ENCODE peak calls at places on chromosome 13, in five cellular contexts. One of them, this sample, is unnamed. For H3K4me1, the result is how much of the 10 kb centered on the place peaks cover.

GRCh38 chr13:30985637-30986205 is 53.3 kb downstream of the TEX26 start:
- DNase-seq in uterus: no peak
- DNase-seq in breast epithelium: no peak
- DNase-seq in K562: no peak
- DNase-seq in body of pancreas: no peak
- DNase-seq in this sample: no peak

GRCh38 chr13:101530293-101530692 is 77.8 kb downstream of the ITGBL1 start:
- DNase-seq in uterus: no peak
- DNase-seq in breast epithelium: no peak
- DNase-seq in K562: no peak
- DNase-seq in body of pancreas: no peak
- DNase-seq in this sample: no peak

GRCh38 chr13:103640617-103641016 is 574.4 kb upstream of the SLC10A2 start:
- DNase-seq in uterus: no peak
- DNase-seq in breast epithelium: no peak
- DNase-seq in K562: no peak
- DNase-seq in body of pancreas: no peak
- DNase-seq in this sample: no peak

GRCh38 chr13:94157705-94158218 is 321.7 kb downstream of the DCT start:
- DNase-seq in uterus: peak
- DNase-seq in breast epithelium: no peak
- DNase-seq in K562: no peak
- DNase-seq in body of pancreas: no peak
- DNase-seq in this sample: no peak

GRCh38 chr13:30880756-30881155 is 25.3 kb upstream of the MEDAG start:
- DNase-seq in uterus: no peak
- DNase-seq in breast epithelium: no peak
- DNase-seq in K562: no peak
- DNase-seq in body of pancreas: peak
- DNase-seq in this sample: no peak

GRCh38 chr13:43758834-43759233 is 27.9 kb downstream of the ENOX1 start:
- DNase-seq in uterus: no peak
- DNase-seq in breast epithelium: no peak
- DNase-seq in K562: no peak
- DNase-seq in body of pancreas: no peak
- DNase-seq in this sample: no peak

GRCh38 chr13:97749174-97749573 is 204.3 kb upstream of the IPO5 start:
- DNase-seq in uterus: no peak
- DNase-seq in breast epithelium: no peak
- DNase-seq in K562: no peak
- DNase-seq in body of pancreas: no peak
- DNase-seq in this sample: no peak

GRCh38 chr13:108932206-108932605 is 302.8 kb downstream of the MYO16 start:
- DNase-seq in uterus: no peak
- DNase-seq in breast epithelium: no peak
- DNase-seq in K562: no peak
- DNase-seq in body of pancreas: no peak
- DNase-seq in this sample: no peak

GRCh38 chr13:80408270-80408669 is 67.3 kb upstream of the SPRY2 start:
- DNase-seq in uterus: no peak
- DNase-seq in breast epithelium: no peak
- DNase-seq in K562: no peak
- DNase-seq in body of pancreas: no peak
- DNase-seq in this sample: no peak

GRCh38 chr13:27455331-27455855 is 5.0 kb upstream of the MTIF3 start:
- DNase-seq in uterus: no peak
- DNase-seq in breast epithelium: no peak
- DNase-seq in K562: no peak
- DNase-seq in body of pancreas: no peak
- DNase-seq in this sample: no peak

GRCh38 chr13:53788286-53788685 is 759.7 kb downstream of the OLFM4 start:
- DNase-seq in uterus: no peak
- DNase-seq in breast epithelium: no peak
- DNase-seq in K562: no peak
- DNase-seq in body of pancreas: no peak
- DNase-seq in this sample: no peak

GRCh38 chr13:47959468-47960088 is 41.5 kb downstream of the SUCLA2 start:
- DNase-seq in uterus: no peak
- DNase-seq in breast epithelium: no peak
- DNase-seq in K562: no peak
- DNase-seq in body of pancreas: no peak
- DNase-seq in this sample: no peak

GRCh38 chr13:48797127-48797526 is 143.4 kb downstream of the CYSLTR2 start:
- DNase-seq in uterus: no peak
- DNase-seq in breast epithelium: no peak
- DNase-seq in K562: no peak
- DNase-seq in body of pancreas: no peak
- DNase-seq in this sample: no peak

GRCh38 chr13:43284162-43284561 is 260.8 kb downstream of the DNAJC15 start:
- DNase-seq in uterus: no peak
- DNase-seq in breast epithelium: no peak
- DNase-seq in K562: no peak
- DNase-seq in body of pancreas: no peak
- DNase-seq in this sample: no peak

GRCh38 chr13:113275387-113275786 is 21.7 kb upstream of the LAMP1 start:
- DNase-seq in uterus: peak
- DNase-seq in breast epithelium: no peak
- DNase-seq in K562: peak
- DNase-seq in body of pancreas: peak
- DNase-seq in this sample: no peak

GRCh38 chr13:59205501-59205900 is 958.2 kb downstream of the DIAPH3 start:
- DNase-seq in uterus: no peak
- DNase-seq in breast epithelium: no peak
- DNase-seq in K562: no peak
- DNase-seq in body of pancreas: no peak
- DNase-seq in this sample: no peak

GRCh38 chr13:43129021-43129420 is 105.6 kb downstream of the DNAJC15 start:
- DNase-seq in uterus: no peak
- DNase-seq in breast epithelium: no peak
- DNase-seq in K562: no peak
- DNase-seq in body of pancreas: no peak
- DNase-seq in this sample: no peak

GRCh38 chr13:26253787-26254582 is at the start of gene CDK8:
- DNase-seq in uterus: peak
- DNase-seq in breast epithelium: peak
- DNase-seq in K562: peak
- DNase-seq in body of pancreas: peak
- DNase-seq in this sample: peak
- TF ChIP-seq POLR2A in uterus: peak
- TF ChIP-seq POLR2A in breast epithelium: no peak
- TF ChIP-seq POLR2A in K562: peak
- TF ChIP-seq POLR2A in body of pancreas: peak
- TF ChIP-seq POLR2A in this sample: peak

GRCh38 chr13:45700971-45701900 is 884 bp upstream of the CBY2 start:
- DNase-seq in uterus: no peak
- DNase-seq in breast epithelium: no peak
- DNase-seq in K562: peak
- DNase-seq in body of pancreas: no peak
- DNase-seq in this sample: no peak

GRCh38 chr13:45702088-45702487 is at the start of gene CBY2:
- DNase-seq in uterus: no peak
- DNase-seq in breast epithelium: no peak
- DNase-seq in K562: no peak
- DNase-seq in body of pancreas: no peak
- DNase-seq in this sample: no peak

GRCh38 chr13:45705145-45705695 is 3.1 kb downstream of the CBY2 start:
- DNase-seq in uterus: no peak
- DNase-seq in breast epithelium: no peak
- DNase-seq in K562: no peak
- DNase-seq in body of pancreas: no peak
- DNase-seq in this sample: no peak

GRCh38 chr13:45704211-45704739 is 2.2 kb downstream of the CBY2 start:
- DNase-seq in uterus: no peak
- DNase-seq in breast epithelium: no peak
- DNase-seq in K562: no peak
- DNase-seq in body of pancreas: no peak
- DNase-seq in this sample: no peak

DNA sequence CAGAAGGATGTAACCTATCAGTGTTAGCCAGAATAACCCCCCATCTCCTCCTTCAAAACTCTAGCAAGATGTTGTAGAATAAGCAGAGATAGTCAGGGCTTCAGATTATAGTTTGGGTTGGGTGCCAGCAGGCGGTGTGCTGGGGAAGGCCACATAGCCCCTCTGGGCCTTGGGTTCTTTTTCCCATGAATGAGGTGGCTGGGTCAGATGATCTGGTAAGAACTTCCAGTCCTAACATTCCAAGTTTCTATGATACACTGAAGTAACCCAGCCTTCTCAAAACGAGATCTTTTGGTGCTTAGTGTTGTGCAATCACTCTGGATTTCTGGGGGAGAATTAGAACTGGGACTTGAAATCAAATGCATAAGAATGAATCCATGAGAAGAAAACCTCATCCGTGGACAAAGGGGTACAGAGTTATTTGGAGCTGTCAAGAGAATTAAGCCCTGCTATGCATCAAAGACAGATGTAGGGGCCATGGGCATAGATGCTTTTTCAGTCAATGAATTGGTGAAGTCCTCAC is 810 bp downstream of the CBY2 start:
- DNase-seq in uterus: no peak
- DNase-seq in breast epithelium: no peak
- DNase-seq in K562: no peak
- DNase-seq in body of pancreas: no peak
- DNase-seq in this sample: no peak
- H3K4me1 ChIP-seq in uterus: under half
- H3K4me1 ChIP-seq in breast epithelium: under half
- H3K4me1 ChIP-seq in K562: under half
- H3K4me1 ChIP-seq in body of pancreas: under half
- H3K4me1 ChIP-seq in this sample: under half

GRCh38 chr13:99972190-99972731 is 694 bp upstream of the ZIC5 start:
- DNase-seq in uterus: no peak
- DNase-seq in breast epithelium: no peak
- DNase-seq in K562: no peak
- DNase-seq in body of pancreas: no peak
- DNase-seq in this sample: no peak

GRCh38 chr13:99973163-99973785 is 1.7 kb upstream of the ZIC5 start:
- DNase-seq in uterus: no peak
- DNase-seq in breast epithelium: no peak
- DNase-seq in K562: no peak
- DNase-seq in body of pancreas: no peak
- DNase-seq in this sample: no peak

GRCh38 chr13:99969934-99970760 is 1.4 kb downstream of the ZIC5 start:
- DNase-seq in uterus: no peak
- DNase-seq in breast epithelium: no peak
- DNase-seq in K562: peak
- DNase-seq in body of pancreas: no peak
- DNase-seq in this sample: no peak

GRCh38 chr13:99970761-99971575 is 599 bp downstream of the ZIC5 start:
- DNase-seq in uterus: no peak
- DNase-seq in breast epithelium: no peak
- DNase-seq in K562: peak
- DNase-seq in body of pancreas: no peak
- DNase-seq in this sample: no peak

DNA sequence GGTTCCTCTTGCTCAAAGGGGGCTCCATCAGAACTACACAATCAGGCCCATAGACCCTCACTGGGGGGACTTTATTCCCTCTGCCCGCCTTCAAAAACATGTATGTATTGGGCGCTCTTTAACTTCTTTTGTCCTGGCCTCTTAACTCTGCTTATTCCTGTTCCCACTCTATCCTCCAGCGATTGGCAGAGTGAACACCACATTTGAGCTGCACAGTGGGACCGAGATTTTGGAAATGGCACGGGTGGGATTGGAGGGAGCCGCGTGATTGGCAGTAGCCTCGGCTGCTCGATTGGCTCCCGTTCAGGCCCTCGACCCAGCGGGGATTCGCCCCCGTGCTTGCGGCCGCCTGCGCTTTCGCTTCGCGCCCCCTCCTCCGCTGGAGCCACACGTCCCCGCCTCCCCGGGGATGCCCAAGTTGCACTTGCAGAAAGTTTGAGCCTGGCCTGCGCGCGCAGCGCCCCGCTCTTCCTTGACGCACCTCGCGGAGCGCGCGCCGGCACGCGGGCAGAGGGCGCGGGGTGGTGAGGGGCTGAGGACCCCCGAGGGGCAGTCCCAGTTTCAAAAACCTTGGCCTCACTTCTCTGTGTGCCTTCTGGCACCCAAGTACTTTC is at the start of gene ZIC5:
- DNase-seq in uterus: no peak
- DNase-seq in breast epithelium: no peak
- DNase-seq in K562: no peak
- DNase-seq in body of pancreas: no peak
- DNase-seq in this sample: no peak
- TF ChIP-seq POLR2A in uterus: no peak
- TF ChIP-seq POLR2A in breast epithelium: no peak
- TF ChIP-seq POLR2A in K562: no peak
- TF ChIP-seq POLR2A in body of pancreas: no peak
- TF ChIP-seq POLR2A in this sample: no peak

GRCh38 chr13:65530688-65531087 is 1699.4 kb downstream of the PCDH9 start:
- DNase-seq in uterus: no peak
- DNase-seq in breast epithelium: no peak
- DNase-seq in K562: no peak
- DNase-seq in body of pancreas: no peak
- DNase-seq in this sample: no peak
- H3K4me1 ChIP-seq in uterus: under half
- H3K4me1 ChIP-seq in breast epithelium: under half
- H3K4me1 ChIP-seq in K562: under half
- H3K4me1 ChIP-seq in body of pancreas: under half
- H3K4me1 ChIP-seq in this sample: under half

DNA sequence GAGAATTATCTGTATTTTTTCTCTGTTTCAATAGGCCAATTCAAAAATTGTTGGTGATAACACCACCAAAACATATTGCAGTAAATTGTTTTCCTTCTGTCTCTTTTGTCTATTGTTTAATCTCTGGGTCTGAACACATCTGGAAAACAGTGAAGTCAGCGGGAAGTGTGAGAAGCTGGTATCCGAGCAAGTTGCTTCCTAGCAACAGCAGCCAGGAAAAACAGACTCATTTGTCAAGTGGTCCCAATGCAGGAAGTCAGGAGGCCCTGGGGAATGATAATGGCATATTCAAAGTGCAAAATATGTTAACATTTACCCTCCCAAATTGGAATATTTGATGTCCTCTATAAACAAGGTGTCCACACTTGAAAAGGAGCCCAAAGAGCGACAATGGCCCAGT is 515.2 kb downstream of the TBC1D4 start:
- DNase-seq in uterus: no peak
- DNase-seq in breast epithelium: no peak
- DNase-seq in K562: no peak
- DNase-seq in body of pancreas: no peak
- DNase-seq in this sample: no peak
- TF ChIP-seq POLR2A in uterus: no peak
- TF ChIP-seq POLR2A in breast epithelium: no peak
- TF ChIP-seq POLR2A in K562: no peak
- TF ChIP-seq POLR2A in body of pancreas: no peak
- TF ChIP-seq POLR2A in this sample: no peak

DNA sequence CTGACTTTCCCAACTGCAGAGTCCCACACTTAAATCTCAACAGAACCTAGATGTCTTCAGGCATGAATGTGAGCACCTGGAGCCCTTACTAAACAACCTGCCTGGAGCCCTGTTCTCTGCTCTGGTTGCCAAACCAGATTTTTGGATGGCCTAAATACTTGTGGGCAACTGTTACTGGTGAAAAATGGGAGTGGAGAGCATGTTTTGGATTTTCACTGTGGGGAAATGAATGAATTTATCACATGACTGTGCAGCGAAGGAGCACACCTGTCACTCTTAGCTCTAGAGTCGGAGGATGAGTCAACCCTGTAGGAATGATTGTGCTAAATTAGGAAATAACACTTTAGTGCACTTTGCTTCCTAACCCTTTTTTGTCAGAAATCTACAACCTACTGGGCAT is 30.3 kb downstream of the SHISA2 start:
- DNase-seq in uterus: no peak
- DNase-seq in breast epithelium: no peak
- DNase-seq in K562: no peak
- DNase-seq in body of pancreas: no peak
- DNase-seq in this sample: no peak
- H3K4me1 ChIP-seq in uterus: under half
- H3K4me1 ChIP-seq in breast epithelium: under half
- H3K4me1 ChIP-seq in K562: under half
- H3K4me1 ChIP-seq in body of pancreas: under half
- H3K4me1 ChIP-seq in this sample: under half

This sample was measured in esophagus squamous epithelium.